ENCODE peak calls at places on chromosomes 7 and 10, in ten cellular contexts. O is endothelial cell; Z is substantia nigra; N is HT-29; T is CD8-positive, alpha-beta T cell; C is dermis blood vessel endothelial cell; P is endodermal cell; R is GM12891; U is kidney glomerular epithelial cell; A is GM23248. L is an unnamed sample.

GRCh38 chr7:140245611-140246105 is 68.9 kb upstream of the KDM7A start:
- DNase-seq in O (no peak), Z (no peak), N (no peak), T (no peak), C (no peak), P (no peak), R (no peak), U (no peak), A (no peak), L (no peak)

GRCh38 chr10:19634163-19634562 is 182.1 kb upstream of the PLXDC2 start:
- DNase-seq in O (no peak), Z (no peak), N (no peak), T (no peak), C (no peak), P (no peak), R (no peak), U (no peak), A (no peak), L (no peak)

GRCh38 chr10:75616874-75617478 is 185.6 kb downstream of the LRMDA start:
- DNase-seq in O (no peak), Z (no peak), N (no peak), T (no peak), C (no peak), P (no peak), R (no peak), U (no peak), A (no peak), L (no peak)

GRCh38 chr7:139828880-139829653 is at the start of gene TBXAS1:
- DNase-seq in O (no peak), Z (peak), N (peak), T (no peak), C (peak), P (peak), R (no peak), U (peak), A (no peak), L (peak)

GRCh38 chr10:955820-956217 is 24.3 kb upstream of the LARP4B start:
- DNase-seq in O (no peak), Z (no peak), N (no peak), T (no peak), C (no peak), P (peak), R (no peak), U (no peak), A (no peak), L (no peak)

GRCh38 chr10:34967411-34967880 is 122.7 kb downstream of the CUL2 start:
- DNase-seq in O (no peak), Z (peak), N (no peak), T (no peak), C (no peak), P (no peak), R (no peak), U (peak), A (peak), L (peak)

GRCh38 chr7:45366432-45366831 is 207.7 kb upstream of the ADCY1 start:
- DNase-seq in O (no peak), Z (no peak), N (no peak), T (no peak), C (no peak), P (no peak), R (no peak), U (no peak), A (no peak), L (no peak)

GRCh38 chr7:857661-858060 is 18.7 kb upstream of the GET4 start:
- DNase-seq in O (no peak), Z (no peak), N (no peak), T (no peak), C (no peak), P (no peak), R (no peak), U (no peak), A (no peak), L (no peak)

GRCh38 chr7:135979674-135980660 is 2.8 kb upstream of the MTPN start:
- DNase-seq in O (no peak), Z (no peak), N (no peak), T (no peak), C (peak), P (no peak), R (peak), U (no peak), A (peak), L (peak)

GRCh38 chr7:158395780-158396214 is 191.8 kb downstream of the PTPRN2 start:
- DNase-seq in O (no peak), Z (no peak), N (peak), T (no peak), C (no peak), P (peak), R (no peak), U (no peak), A (peak), L (no peak)

GRCh38 chr7:2120841-2121830 is 111.6 kb downstream of the MAD1L1 start:
- DNase-seq in O (no peak), Z (no peak), N (no peak), T (no peak), C (peak), P (no peak), R (no peak), U (no peak), A (no peak), L (no peak)

GRCh38 chr7:133778472-133778871 is 348.7 kb upstream of the LRGUK start:
- DNase-seq in O (no peak), Z (no peak), N (no peak), T (no peak), C (no peak), P (no peak), R (peak), U (no peak), A (no peak), L (no peak)

GRCh38 chr7:116337800-116338199 is 127.5 kb downstream of the TES start:
- DNase-seq in O (no peak), Z (no peak), N (no peak), T (no peak), C (no peak), P (no peak), R (no peak), U (no peak), A (no peak), L (no peak)

GRCh38 chr10:86160890-86161585 is 205.6 kb downstream of the GRID1 start:
- DNase-seq in O (no peak), Z (no peak), N (no peak), T (no peak), C (no peak), P (no peak), R (no peak), U (no peak), A (no peak), L (no peak)

GRCh38 chr10:88702848-88703597 is 3.0 kb upstream of the LIPK start:
- DNase-seq in O (peak), Z (no peak), N (peak), T (no peak), C (peak), P (peak), R (no peak), U (peak), A (no peak), L (peak)

GRCh38 chr10:87089746-87090145 is 4.9 kb downstream of the GLUD1 start:
- DNase-seq in O (no peak), Z (no peak), N (no peak), T (no peak), C (no peak), P (no peak), R (no peak), U (no peak), A (no peak), L (no peak)

GRCh38 chr10:72045586-72045985 is 42.8 kb downstream of the SPOCK2 start:
- DNase-seq in O (no peak), Z (no peak), N (no peak), T (no peak), C (no peak), P (no peak), R (no peak), U (no peak), A (no peak), L (no peak)

GRCh38 chr10:101070098-101070497 is 8.3 kb downstream of the KAZALD1 start:
- DNase-seq in O (no peak), Z (no peak), N (no peak), T (no peak), C (no peak), P (no peak), R (no peak), U (no peak), A (peak), L (no peak)

GRCh38 chr7:90764848-90765570 is 168.9 kb downstream of the CDK14 start:
- DNase-seq in O (no peak), Z (no peak), N (no peak), T (no peak), C (no peak), P (no peak), R (no peak), U (no peak), A (no peak), L (no peak)

GRCh38 chr10:43209651-43210141 is 57.2 kb downstream of the RASGEF1A start:
- DNase-seq in O (no peak), Z (no peak), N (no peak), T (no peak), C (no peak), P (peak), R (no peak), U (no peak), A (no peak), L (no peak)

GRCh38 chr10:92662852-92663251 is 26.9 kb upstream of the HHEX start:
- DNase-seq in O (no peak), Z (no peak), N (no peak), T (no peak), C (peak), P (no peak), R (no peak), U (no peak), A (peak), L (peak)

GRCh38 chr10:59448616-59449015 is 86.3 kb upstream of the FAM13C start:
- DNase-seq in O (no peak), Z (no peak), N (no peak), T (no peak), C (no peak), P (no peak), R (no peak), U (no peak), A (no peak), L (no peak)

GRCh38 chr7:78620931-78621330 is 822.4 kb downstream of the PHTF2 start:
- DNase-seq in O (peak), Z (no peak), N (peak), T (no peak), C (no peak), P (peak), R (no peak), U (no peak), A (no peak), L (peak)

GRCh38 chr7:45107356-45107755 is 4.1 kb downstream of the TBRG4 start:
- DNase-seq in O (no peak), Z (no peak), N (no peak), T (no peak), C (no peak), P (no peak), R (no peak), U (no peak), A (no peak), L (no peak)

GRCh38 chr10:707861-708260 is 18.4 kb upstream of the DIP2C start:
- DNase-seq in O (no peak), Z (no peak), N (no peak), T (no peak), C (no peak), P (no peak), R (no peak), U (no peak), A (no peak), L (no peak)

GRCh38 chr7:131010714-131011436 is 276.9 kb upstream of the KLF14 start:
- DNase-seq in O (no peak), Z (no peak), N (no peak), T (peak), C (no peak), P (no peak), R (no peak), U (no peak), A (peak), L (peak)

GRCh38 chr7:29851487-29851886 is 45.2 kb downstream of the WIPF3 start:
- DNase-seq in O (no peak), Z (no peak), N (no peak), T (no peak), C (no peak), P (no peak), R (no peak), U (no peak), A (no peak), L (no peak)

GRCh38 chr10:69449841-69450240 is 1.4 kb upstream of the TSPAN15 start:
- DNase-seq in O (peak), Z (peak), N (peak), T (peak), C (peak), P (peak), R (no peak), U (no peak), A (peak), L (peak)

GRCh38 chr7:130942211-130942964 is 208.4 kb upstream of the KLF14 start:
- DNase-seq in O (no peak), Z (no peak), N (peak), T (no peak), C (peak), P (no peak), R (no peak), U (peak), A (no peak), L (peak)